ENCODE peak calls at places on chromosomes 2 and 18, in five cellular contexts. Y is adrenal gland, M is thyroid gland, C is cardiac muscle cell, N is fibroblast of lung. S is an unnamed sample.

GRCh38 chr2:85397925-85398331 is 12.2 kb downstream of the CAPG start:
- DNase-seq in N (no peak), Y (no peak), C (no peak), M (no peak), S (no peak)

GRCh38 chr2:215379039-215379438 is 56.8 kb downstream of the FN1 start:
- DNase-seq in N (no peak), Y (no peak), M (no peak), C (no peak), S (no peak)

GRCh38 chr2:143948710-143949109 is 571.2 kb downstream of the ZEB2 start:
- DNase-seq in M (no peak), C (no peak), N (no peak), Y (no peak), S (no peak)

GRCh38 chr18:28974504-28974903 is 797.6 kb upstream of the CDH2 start:
- DNase-seq in C (no peak), M (no peak), Y (no peak), N (peak; percentile 12), S (no peak)

GRCh38 chr2:85281553-85281952 is 46.2 kb downstream of the TGOLN2 start:
- DNase-seq in N (no peak), M (no peak), C (no peak), Y (no peak), S (no peak)

GRCh38 chr18:43267818-43268217 is 9.5 kb downstream of the SYT4 start:
- DNase-seq in N (no peak), Y (no peak), C (no peak), M (no peak), S (no peak)

GRCh38 chr2:210502997-210503621 is 26.6 kb upstream of the LANCL1 start:
- DNase-seq in C (peak; percentile 67), N (peak; percentile 33), M (peak; percentile 57), Y (peak; percentile 60), S (no peak)

GRCh38 chr18:51724790-51725721 is 527.6 kb upstream of the MEX3C start:
- DNase-seq in M (no peak), C (peak; percentile 17), Y (no peak), N (peak; percentile 1), S (no peak)

GRCh38 chr2:111905990-111906735 is 7.8 kb downstream of the MERTK start:
- DNase-seq in Y (peak; percentile 37), C (no peak), N (no peak), M (peak; percentile 45), S (no peak)

GRCh38 chr2:84856785-84857184 is 24.1 kb downstream of the TRABD2A start:
- DNase-seq in N (no peak), C (no peak), Y (no peak), M (no peak), S (no peak)

GRCh38 chr2:113225505-113226259 is 51.9 kb downstream of the PSD4 start:
- DNase-seq in N (peak; percentile 82), M (peak; percentile 94), Y (peak; percentile 67), C (no peak), S (no peak)

GRCh38 chr2:2906091-2906490 is 471.5 kb downstream of the EIPR1 start:
- DNase-seq in N (no peak), Y (no peak), M (no peak), C (no peak), S (no peak)

GRCh38 chr2:216215991-216216390 is 106.8 kb downstream of the XRCC5 start:
- DNase-seq in N (peak; percentile 23), M (peak; percentile 20), Y (no peak), C (peak; percentile 24), S (no peak)

GRCh38 chr2:60569680-60570111 is 16.2 kb upstream of the BCL11A start:
- DNase-seq in C (no peak), N (no peak), Y (no peak), M (no peak), S (no peak)

GRCh38 chr2:50674876-50675275 is 357.1 kb downstream of the NRXN1 start:
- DNase-seq in C (peak; percentile 0), Y (no peak), M (no peak), N (no peak), S (no peak)

GRCh38 chr2:172090947-172091625 is 5.8 kb downstream of the DLX1 start:
- DNase-seq in Y (no peak), C (no peak), M (no peak), N (no peak), S (no peak)

GRCh38 chr18:35158728-35159443 is 81.9 kb upstream of the ZNF397 start:
- DNase-seq in C (no peak), Y (no peak), M (no peak), N (no peak), S (no peak)

GRCh38 chr2:9796056-9796792 is 47.0 kb upstream of the TAF1B start:
- DNase-seq in Y (no peak), C (no peak), N (no peak), M (no peak), S (no peak)

GRCh38 chr2:231910771-231911170 is 15.4 kb downstream of the NPPC start:
- DNase-seq in Y (no peak), C (no peak), N (no peak), M (no peak), S (no peak)

GRCh38 chr2:14420851-14421250 is 211.7 kb upstream of the LRATD1 start:
- DNase-seq in N (peak; percentile 49), M (no peak), Y (no peak), C (no peak), S (no peak)

GRCh38 chr2:219086215-219086614 is 25.5 kb upstream of the IHH start:
- DNase-seq in M (no peak), C (no peak), N (no peak), Y (no peak), S (no peak)

GRCh38 chr18:44341759-44342158 is 338.9 kb upstream of the SETBP1 start:
- DNase-seq in M (no peak), N (peak; percentile 18), Y (no peak), C (no peak), S (no peak)

GRCh38 chr2:190469770-190470169 is 61.6 kb downstream of the MFSD6 start:
- DNase-seq in M (peak; percentile 75), Y (no peak), C (peak; percentile 79), N (peak; percentile 74), S (no peak)

GRCh38 chr2:237695201-237695780 is 67.9 kb downstream of the LRRFIP1 start:
- DNase-seq in M (no peak), N (peak; percentile 96), C (peak; percentile 68), Y (no peak), S (no peak)

GRCh38 chr2:147845608-147846002 is 776 bp downstream of the ACVR2A start:
- DNase-seq in N (peak; percentile 40), Y (no peak), C (peak; percentile 14), M (no peak), S (no peak)

GRCh38 chr2:23563673-23564617 is 179.0 kb downstream of the KLHL29 start:
- DNase-seq in Y (no peak), M (no peak), N (peak; percentile 51), C (peak; percentile 76), S (no peak)

GRCh38 chr2:85578243-85579180 is 1.1 kb downstream of the VAMP8 start:
- DNase-seq in N (no peak), Y (no peak), C (no peak), M (peak; percentile 57), S (no peak)

GRCh38 chr2:14401838-14402237 is 230.7 kb upstream of the LRATD1 start:
- DNase-seq in Y (no peak), M (no peak), N (no peak), C (no peak), S (peak; percentile 58)

GRCh38 chr2:69830045-69830905 is 815 bp downstream of the GMCL1 start:
- DNase-seq in N (peak; percentile 29), Y (peak; percentile 47), M (peak; percentile 52), C (peak; percentile 38), S (no peak)

DNA sequence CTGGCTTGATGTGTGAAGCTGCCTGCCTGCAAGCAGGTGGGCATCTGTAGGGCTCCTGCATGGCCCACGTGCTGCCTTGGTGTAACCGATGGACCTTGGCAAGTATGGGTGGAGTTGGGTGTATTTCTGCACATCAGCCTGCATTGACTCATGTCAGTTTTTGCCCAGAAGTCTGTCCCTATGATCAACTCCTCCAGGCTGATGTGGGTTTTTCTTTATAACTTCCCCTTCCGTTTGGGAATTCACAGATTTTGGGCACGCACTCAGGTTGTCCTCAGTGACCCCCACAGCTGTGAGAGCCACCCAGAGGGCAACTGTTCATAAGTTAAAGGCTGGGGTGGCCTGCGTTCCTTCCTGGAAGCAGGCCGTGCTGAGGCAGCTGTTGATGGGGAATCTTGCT is 123.3 kb downstream of the NCK2 start:
- DNase-seq in C (no peak), Y (no peak), M (no peak), N (no peak), S (no peak)
- H3K4me1 ChIP-seq in C (no peaks in the 10 kb centered on the region), Y (no peaks in the 10 kb centered on the region), M (peaks cover 40% of the 10 kb centered on the region), N (peaks cover 30% of the 10 kb centered on the region), S (peaks cover 2% of the 10 kb centered on the region)

GRCh38 chr2:199467462-199467822 is 9.7 kb upstream of the SATB2 start:
- DNase-seq in M (no peak), N (no peak), Y (no peak), C (no peak), S (no peak)

GRCh38 chr2:199465390-199465789 is 7.7 kb upstream of the SATB2 start:
- DNase-seq in N (no peak), Y (no peak), M (no peak), C (no peak), S (no peak)

GRCh38 chr2:199466704-199467461 is 9.1 kb upstream of the SATB2 start:
- DNase-seq in M (no peak), C (no peak), Y (no peak), N (no peak), S (no peak)

GRCh38 chr2:199464614-199465352 is 7.0 kb upstream of the SATB2 start:
- DNase-seq in N (no peak), M (no peak), C (no peak), Y (no peak), S (no peak)

GRCh38 chr2:199465988-199466703 is 8.4 kb upstream of the SATB2 start:
- DNase-seq in C (no peak), N (no peak), Y (no peak), M (no peak), S (no peak)
- H3K27me3 ChIP-seq in C (peaks cover 100% of the 10 kb centered on the region), N (peaks cover 76% of the 10 kb centered on the region), Y (peaks cover 96% of the 10 kb centered on the region), M (peaks cover 84% of the 10 kb centered on the region), S (peaks cover 77% of the 10 kb centered on the region)

GRCh38 chr18:79956276-79956675 is 4.8 kb upstream of the SLC66A2 start:
- DNase-seq in Y (no peak), M (no peak), N (no peak), C (no peak), S (no peak)

GRCh38 chr18:79953921-79954651 is 2.6 kb upstream of the SLC66A2 start:
- DNase-seq in N (no peak), C (no peak), Y (peak; percentile 15), M (peak; percentile 89), S (no peak)

GRCh38 chr18:79955302-79956075 is 4.0 kb upstream of the SLC66A2 start:
- DNase-seq in N (no peak), M (no peak), Y (no peak), C (no peak), S (no peak)

GRCh38 chr18:79952996-79953559 is 1.6 kb upstream of the SLC66A2 start:
- DNase-seq in Y (peak; percentile 20), C (no peak), N (no peak), M (no peak), S (no peak)

GRCh38 chr18:79954791-79955190 is 3.3 kb upstream of the SLC66A2 start:
- DNase-seq in C (no peak), N (no peak), M (peak; percentile 68), Y (no peak), S (no peak)
- H3K27ac ChIP-seq in C (no peak overlapping the region), N (no peak overlapping the region), M (peak overlapping the region; percentile 90), Y (no peak overlapping the region), S (no peak overlapping the region)

DNA sequence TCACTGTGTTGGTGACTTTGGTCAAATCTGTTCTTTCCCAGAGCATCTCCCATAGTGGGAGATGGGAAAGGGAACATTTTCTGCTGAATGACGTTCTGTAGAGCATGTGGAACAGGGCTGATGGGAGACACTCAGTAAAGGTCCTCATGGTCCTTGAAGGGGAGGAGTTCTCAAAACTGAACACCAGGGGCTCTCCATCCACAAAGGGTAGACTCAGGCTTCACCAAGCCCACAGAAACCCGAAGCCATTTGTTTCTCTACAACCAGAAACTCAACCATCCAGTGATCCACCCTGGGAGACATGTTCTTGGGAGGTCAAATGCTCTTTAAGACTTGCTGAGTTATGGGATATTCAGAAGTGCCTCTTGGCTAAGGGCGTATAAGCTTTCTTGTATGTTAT is 131.8 kb downstream of the ACOXL start:
- DNase-seq in M (no peak), N (no peak), Y (no peak), C (no peak), S (no peak)
- H3K4me1 ChIP-seq in M (no peaks in the 10 kb centered on the region), N (no peaks in the 10 kb centered on the region), Y (no peaks in the 10 kb centered on the region), C (no peaks in the 10 kb centered on the region), S (peaks cover 7% of the 10 kb centered on the region)

S was measured in iPS DF 6.9.